ENCODE peak calls at places on chromosomes 5 and 9, in six cellular contexts. B, K, U, I, J and Q are unnamed samples.

GRCh38 chr5:57327934-57328333 is 154.1 kb downstream of the GPBP1 start:
- DNase-seq in I (no peak), U (no peak), B (no peak), J (no peak), K (no peak), Q (no peak)

GRCh38 chr5:134051305-134051704 is 46.5 kb upstream of the VDAC1 start:
- DNase-seq in K (no peak), J (no peak), U (no peak), B (no peak), I (no peak), Q (no peak)

GRCh38 chr5:176735383-176736265 is 74.7 kb upstream of the UNC5A start:
- DNase-seq in U (peak; percentile 30), J (no peak), B (no peak), I (peak; percentile 1), K (peak; percentile 46), Q (no peak)

GRCh38 chr5:2430606-2431005 is 320.9 kb downstream of the IRX2 start:
- DNase-seq in U (no peak), K (no peak), I (no peak), B (no peak), J (no peak), Q (no peak)

GRCh38 chr5:72203251-72203845 is 96.1 kb downstream of the MAP1B start:
- DNase-seq in I (no peak), J (no peak), K (no peak), U (no peak), B (no peak), Q (no peak)

GRCh38 chr5:177458912-177459350 is 12.3 kb downstream of the PRR7 start:
- DNase-seq in U (no peak), I (no peak), K (peak; percentile 84), J (no peak), B (peak; percentile 24), Q (no peak)

GRCh38 chr5:137629646-137630045 is 106.2 kb downstream of the KLHL3 start:
- DNase-seq in I (no peak), B (no peak), U (no peak), K (no peak), J (peak; percentile 60), Q (no peak)

GRCh38 chr5:132114150-132115121 is 40.8 kb downstream of the CSF2 start:
- DNase-seq in K (no peak), I (no peak), U (no peak), B (no peak), J (no peak), Q (no peak)

GRCh38 chr9:81578606-81579005 is 110.7 kb downstream of the TLE1 start:
- DNase-seq in K (no peak), U (no peak), I (no peak), B (no peak), J (no peak), Q (no peak)

GRCh38 chr5:71011194-71011792 is 13.8 kb downstream of the NAIP start:
- DNase-seq in B (no peak), J (peak; percentile 0), K (no peak), U (no peak), I (no peak), Q (no peak)

GRCh38 chr9:77839459-77840140 is 191.5 kb upstream of the GNA14 start:
- DNase-seq in I (no peak), B (no peak), J (peak; percentile 89), U (no peak), K (no peak), Q (no peak)

GRCh38 chr5:115859378-115859777 is 17.6 kb downstream of the AP3S1 start:
- DNase-seq in I (no peak), U (no peak), B (no peak), K (no peak), J (no peak), Q (no peak)

GRCh38 chr5:27191786-27192505 is 153.6 kb upstream of the CDH9 start:
- DNase-seq in B (no peak), K (no peak), U (no peak), I (no peak), J (no peak), Q (no peak)

GRCh38 chr5:76547242-76547890 is 75.8 kb downstream of the F2RL2 start:
- DNase-seq in J (no peak), U (no peak), I (no peak), B (no peak), K (no peak), Q (no peak)

GRCh38 chr9:83511051-83511450 is 27.1 kb downstream of the FRMD3 start:
- DNase-seq in B (no peak), J (peak; percentile 80), U (no peak), I (no peak), K (no peak), Q (peak; percentile 43)

GRCh38 chr5:142871880-142872200 is 101.7 kb downstream of the ARHGAP26 start:
- DNase-seq in J (no peak), B (peak; percentile 67), K (no peak), U (no peak), I (no peak), Q (no peak)

GRCh38 chr5:111806150-111806549 is 49.2 kb upstream of the NREP start:
- DNase-seq in J (no peak), K (no peak), B (no peak), I (no peak), U (no peak), Q (no peak)

GRCh38 chr5:179793470-179794139 is at the start of gene LTC4S:
- DNase-seq in J (peak; percentile 52), I (peak; percentile 65), U (peak; percentile 57), B (peak; percentile 93), K (peak; percentile 85), Q (peak; percentile 74)

GRCh38 chr5:154758977-154759376 is 3.8 kb downstream of the LARP1 start:
- DNase-seq in J (no peak), U (no peak), K (no peak), I (no peak), B (no peak), Q (no peak)

GRCh38 chr9:37542895-37543294 is 33.3 kb downstream of the FBXO10 start:
- DNase-seq in B (no peak), I (no peak), K (no peak), J (no peak), U (no peak), Q (no peak)

GRCh38 chr5:198941-199820 is 7.9 kb downstream of the LRRC14B start:
- DNase-seq in B (no peak), I (no peak), K (no peak), J (no peak), U (peak; percentile 31), Q (no peak)

GRCh38 chr5:128736567-128736966 is 198.5 kb upstream of the FBN2 start:
- DNase-seq in B (peak; percentile 24), K (no peak), I (peak; percentile 10), U (no peak), J (peak; percentile 8), Q (no peak)

GRCh38 chr5:5063533-5063953 is 76.6 kb upstream of the ADAMTS16 start:
- DNase-seq in I (no peak), B (no peak), J (no peak), U (no peak), K (no peak), Q (no peak)

GRCh38 chr5:59246470-59247250 is 646.9 kb downstream of the PDE4D start:
- DNase-seq in J (no peak), I (no peak), K (no peak), U (no peak), B (no peak), Q (no peak)

GRCh38 chr5:180414176-180414575 is 61.0 kb upstream of the GFPT2 start:
- DNase-seq in K (no peak), J (no peak), B (no peak), I (no peak), U (no peak), Q (no peak)

GRCh38 chr5:128896675-128897074 is 68.6 kb upstream of the SLC27A6 start:
- DNase-seq in J (peak; percentile 7), I (no peak), B (no peak), U (no peak), K (no peak), Q (no peak)

GRCh38 chr9:124256517-124257069 is 1.2 kb upstream of the NEK6 start:
- DNase-seq in U (peak; percentile 34), I (peak; percentile 25), K (no peak), J (peak; percentile 36), B (peak; percentile 21), Q (peak; percentile 52)

GRCh38 chr9:125407974-125408900 is 146.6 kb downstream of the GAPVD1 start:
- DNase-seq in K (peak; percentile 85), I (peak; percentile 76), U (peak; percentile 84), B (peak; percentile 82), J (peak; percentile 61), Q (peak; percentile 68)

GRCh38 chr9:89872913-89873707 is 268.3 kb downstream of the GADD45G start:
- DNase-seq in B (peak; percentile 63), U (peak; percentile 46), J (no peak), K (peak; percentile 51), I (no peak), Q (no peak)
- H3K27me3 ChIP-seq in B (no peaks in the 10 kb centered on the region), U (no peaks in the 10 kb centered on the region), J (no peaks in the 10 kb centered on the region), K (no peaks in the 10 kb centered on the region), I (no peaks in the 10 kb centered on the region), Q (no peaks in the 10 kb centered on the region)

GRCh38 chr9:131578778-131579504 is 33.6 kb downstream of the PRRT1B start:
- DNase-seq in U (no peak), B (no peak), I (peak; percentile 35), J (peak; percentile 50), K (no peak), Q (no peak)
- H3K4me1 ChIP-seq in U (no peaks in the 10 kb centered on the region), B (no peaks in the 10 kb centered on the region), I (no peaks in the 10 kb centered on the region), J (no peaks in the 10 kb centered on the region), K (no peaks in the 10 kb centered on the region), Q (no peaks in the 10 kb centered on the region)

GRCh38 chr9:90555351-90556057 is 87.1 kb downstream of the DIRAS2 start:
- DNase-seq in K (no peak), B (no peak), J (no peak), I (no peak), U (no peak), Q (no peak)

GRCh38 chr9:90556897-90557296 is 85.7 kb downstream of the DIRAS2 start:
- DNase-seq in U (no peak), I (no peak), B (no peak), J (no peak), K (no peak), Q (no peak)

GRCh38 chr9:90562229-90562628 is 80.4 kb downstream of the DIRAS2 start:
- DNase-seq in B (no peak), I (no peak), U (no peak), K (no peak), J (no peak), Q (no peak)

GRCh38 chr9:90559075-90560073 is 83.2 kb downstream of the DIRAS2 start:
- DNase-seq in K (no peak), U (no peak), I (no peak), J (no peak), B (no peak), Q (no peak)
- TF ChIP-seq POLR2A in K (no peak), U (no peak), I (no peak), J (no peak), B (no peak), Q (no peak)

GRCh38 chr5:169299651-169300467 is 1.1 kb downstream of the SLIT3 start:
- DNase-seq in K (no peak), I (no peak), J (no peak), U (no peak), B (peak; percentile 32), Q (peak; percentile 54)

GRCh38 chr5:169301386-169301930 is 519 bp upstream of the SLIT3 start:
- DNase-seq in K (no peak), J (no peak), I (no peak), B (peak; percentile 41), U (no peak), Q (peak; percentile 67)

GRCh38 chr5:169300468-169301385 is at the start of gene SLIT3:
- DNase-seq in I (peak; percentile 50), J (peak; percentile 72), K (peak; percentile 85), B (peak; percentile 81), U (no peak), Q (peak; percentile 87)

GRCh38 chr5:169298193-169298592 is 2.7 kb downstream of the SLIT3 start:
- DNase-seq in B (no peak), U (no peak), J (no peak), K (no peak), I (no peak), Q (no peak)

GRCh38 chr5:169299146-169299545 is 1.8 kb downstream of the SLIT3 start:
- DNase-seq in I (no peak), B (no peak), J (no peak), U (no peak), K (no peak), Q (no peak)
- H3K27me3 ChIP-seq in I (peaks cover 48% of the 10 kb centered on the region), B (no peaks in the 10 kb centered on the region), J (peaks cover 18% of the 10 kb centered on the region), U (no peaks in the 10 kb centered on the region), K (peaks cover 4% of the 10 kb centered on the region), Q (no peaks in the 10 kb centered on the region)